ENCODE peak calls at places on chromosomes 5 and 9, in seven cellular contexts. S is Peyer's patch, P is posterior cingulate gyrus, L is aorta, Q is ecto neural progenitor cell, F is iris pigment epithelial cell, U is choroid plexus epithelial cell. D is an unnamed sample.

GRCh38 chr5:10592598-10592997 is 28.7 kb downstream of the ANKRD33B start:
- DNase-seq in Q (no peak), S (no peak), F (no peak), P (no peak), L (no peak), U (no peak), D (no peak)

GRCh38 chr5:56561-57290 is 35.2 kb upstream of the PLEKHG4B start:
- DNase-seq in Q (peak; percentile 69), L (no peak), U (peak; percentile 54), P (no peak), S (no peak), F (peak; percentile 34), D (no peak)

GRCh38 chr5:160506006-160507004 is 84.7 kb downstream of the PTTG1 start:
- DNase-seq in U (peak; percentile 68), F (peak; percentile 59), P (peak; percentile 94), L (no peak), S (peak; percentile 71), Q (no peak), D (no peak)

GRCh38 chr9:84322830-84323229 is 17.7 kb downstream of the SLC28A3 start:
- DNase-seq in U (peak; percentile 58), L (no peak), Q (no peak), S (no peak), P (no peak), F (peak; percentile 55), D (no peak)

GRCh38 chr5:149646564-149646963 is 65.3 kb downstream of the ARHGEF37 start:
- DNase-seq in P (no peak), L (no peak), F (peak; percentile 36), S (no peak), U (peak; percentile 29), Q (no peak), D (no peak)

GRCh38 chr5:146130440-146131045 is 25.2 kb upstream of the PLAC8L1 start:
- DNase-seq in F (peak; percentile 38), Q (no peak), S (no peak), P (no peak), L (no peak), U (peak; percentile 70), D (no peak)

GRCh38 chr9:94135222-94135621 is 51.0 kb downstream of the PTPDC1 start:
- DNase-seq in L (no peak), S (no peak), P (no peak), F (peak; percentile 99), U (peak; percentile 99), Q (no peak), D (no peak)

GRCh38 chr5:65142511-65143011 is 339.2 kb downstream of the ADAMTS6 start:
- DNase-seq in Q (no peak), F (peak; percentile 70), S (no peak), U (peak; percentile 61), P (no peak), L (no peak), D (no peak)

GRCh38 chr9:136411358-136411757 is 900 bp downstream of the PMPCA start:
- DNase-seq in S (no peak), Q (no peak), U (no peak), F (no peak), P (no peak), L (no peak), D (no peak)

GRCh38 chr9:23643656-23644258 is 182.3 kb downstream of the ELAVL2 start:
- DNase-seq in F (peak; percentile 9), P (no peak), L (no peak), U (no peak), Q (no peak), S (no peak), D (no peak)

GRCh38 chr5:65172486-65173129 is 309.1 kb downstream of the ADAMTS6 start:
- DNase-seq in F (peak; percentile 90), Q (no peak), S (no peak), U (peak; percentile 77), L (no peak), P (no peak), D (no peak)

GRCh38 chr5:61673007-61673735 is 341.1 kb downstream of the ZSWIM6 start:
- DNase-seq in F (peak; percentile 55), S (no peak), U (peak; percentile 36), P (no peak), Q (no peak), L (no peak), D (peak; percentile 33)